ENCODE peak calls at places on chromosomes 12 and 14, in seven cellular contexts. One of them, this sample, is unnamed.

GRCh38 chr12:118185602-118186397 is 49.9 kb downstream of the PEBP1 start:
- DNase-seq in H9: no peak
- DNase-seq in IMR-90: no peak
- DNase-seq in H1: no peak
- DNase-seq in neuronal stem cell: no peak
- DNase-seq in mesendoderm: no peak
- DNase-seq in mesenchymal stem cell: no peak
- DNase-seq in this sample: no peak

GRCh38 chr14:75437201-75438143 is 9.7 kb downstream of the JDP2 start:
- DNase-seq in H9: no peak
- DNase-seq in IMR-90: no peak
- DNase-seq in H1: no peak
- DNase-seq in neuronal stem cell: no peak
- DNase-seq in mesendoderm: no peak
- DNase-seq in mesenchymal stem cell: no peak
- DNase-seq in this sample: no peak

GRCh38 chr14:95765016-95765415 is 51.1 kb upstream of the TCL1A start:
- DNase-seq in H9: no peak
- DNase-seq in IMR-90: no peak
- DNase-seq in H1: no peak
- DNase-seq in neuronal stem cell: no peak
- DNase-seq in mesendoderm: no peak
- DNase-seq in mesenchymal stem cell: no peak
- DNase-seq in this sample: no peak

GRCh38 chr12:44077293-44077692 is 241.4 kb downstream of the TMEM117 start:
- DNase-seq in H9: no peak
- DNase-seq in IMR-90: no peak
- DNase-seq in H1: no peak
- DNase-seq in neuronal stem cell: no peak
- DNase-seq in mesendoderm: no peak
- DNase-seq in mesenchymal stem cell: no peak
- DNase-seq in this sample: no peak

GRCh38 chr12:27549801-27550652 is 26.0 kb downstream of the PPFIBP1 start:
- DNase-seq in H9: peak; percentile 50
- DNase-seq in IMR-90: peak; percentile 97
- DNase-seq in H1: no peak
- DNase-seq in neuronal stem cell: no peak
- DNase-seq in mesendoderm: peak; percentile 86
- DNase-seq in mesenchymal stem cell: peak; percentile 97
- DNase-seq in this sample: peak; percentile 88

GRCh38 chr12:45572114-45572513 is 157.4 kb upstream of the ARID2 start:
- DNase-seq in H9: no peak
- DNase-seq in IMR-90: no peak
- DNase-seq in H1: no peak
- DNase-seq in neuronal stem cell: no peak
- DNase-seq in mesendoderm: no peak
- DNase-seq in mesenchymal stem cell: no peak
- DNase-seq in this sample: no peak

GRCh38 chr12:115973066-115973465 is 304.4 kb downstream of the MED13L start:
- DNase-seq in H9: no peak
- DNase-seq in IMR-90: peak; percentile 62
- DNase-seq in H1: no peak
- DNase-seq in neuronal stem cell: no peak
- DNase-seq in mesendoderm: no peak
- DNase-seq in mesenchymal stem cell: peak; percentile 23
- DNase-seq in this sample: peak; percentile 42

GRCh38 chr12:6960291-6961277 is 9.4 kb downstream of the PTPN6 start:
- DNase-seq in H9: no peak
- DNase-seq in IMR-90: peak; percentile 38
- DNase-seq in H1: no peak
- DNase-seq in neuronal stem cell: no peak
- DNase-seq in mesendoderm: peak; percentile 63
- DNase-seq in mesenchymal stem cell: no peak
- DNase-seq in this sample: no peak

GRCh38 chr12:132342322-132342721 is 12.9 kb upstream of the GALNT9 start:
- DNase-seq in H9: peak; percentile 80
- DNase-seq in IMR-90: no peak
- DNase-seq in H1: peak; percentile 76
- DNase-seq in neuronal stem cell: peak; percentile 17
- DNase-seq in mesendoderm: peak; percentile 67
- DNase-seq in mesenchymal stem cell: no peak
- DNase-seq in this sample: no peak

DNA sequence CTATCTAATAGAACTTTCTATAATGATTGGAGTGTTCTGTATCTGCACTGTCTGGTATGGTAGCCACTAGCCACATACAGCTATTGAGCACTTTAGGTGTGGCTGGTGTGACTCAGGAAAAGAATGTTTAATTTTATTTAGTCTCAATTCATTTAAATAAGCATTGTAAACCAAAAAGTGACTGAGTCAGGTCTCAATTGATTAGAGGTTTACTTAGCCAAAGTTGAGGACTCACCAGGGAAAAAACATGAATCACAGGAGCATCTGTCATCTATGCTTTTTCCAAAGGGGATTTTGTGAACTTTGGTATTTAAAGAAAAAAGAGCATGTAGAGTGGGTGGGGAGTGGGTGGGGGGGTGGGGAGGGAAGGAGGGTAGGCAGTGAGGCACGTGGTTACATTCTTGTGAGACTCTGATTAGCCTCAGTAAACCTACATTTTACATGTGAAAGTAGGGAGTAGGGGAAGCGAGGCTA is 473.1 kb downstream of the ATP23 start:
- DNase-seq in H9: no peak
- DNase-seq in IMR-90: peak; percentile 89
- DNase-seq in H1: no peak
- DNase-seq in neuronal stem cell: no peak
- DNase-seq in mesendoderm: no peak
- DNase-seq in mesenchymal stem cell: peak; percentile 74
- DNase-seq in this sample: no peak
- H2AK5ac ChIP-seq in H9: no peak overlapping the region
- H2AK5ac ChIP-seq in IMR-90: peak overlapping the region; percentile 24
- H2AK5ac ChIP-seq in H1: no peak overlapping the region
- H2AK5ac ChIP-seq in neuronal stem cell: no peak overlapping the region
- H2AK5ac ChIP-seq in mesendoderm: no peak overlapping the region
- H2AK5ac ChIP-seq in mesenchymal stem cell: no peak overlapping the region
- H2AK5ac ChIP-seq in this sample: no peak overlapping the region

DNA sequence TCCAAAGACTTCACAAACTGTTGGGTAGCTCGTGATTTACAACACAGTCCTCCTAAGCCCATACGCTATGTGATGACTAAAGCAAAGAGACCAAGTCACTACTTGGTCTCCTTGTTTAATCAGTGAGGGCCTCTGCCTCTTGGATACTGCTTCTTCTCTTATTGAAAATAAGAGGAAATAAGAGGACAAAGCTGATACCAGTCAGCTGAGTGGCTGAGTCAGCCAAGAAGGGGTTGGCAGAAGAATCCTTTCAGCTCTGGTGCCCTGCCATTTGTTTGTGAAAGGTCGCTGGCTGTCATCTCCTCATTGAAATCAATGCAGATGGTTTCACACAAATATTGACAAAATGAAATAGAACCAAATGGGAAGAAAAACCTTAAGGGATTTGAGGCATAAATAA is 67.5 kb upstream of the SLC35F4 start:
- DNase-seq in H9: no peak
- DNase-seq in IMR-90: no peak
- DNase-seq in H1: no peak
- DNase-seq in neuronal stem cell: no peak
- DNase-seq in mesendoderm: no peak
- DNase-seq in mesenchymal stem cell: no peak
- DNase-seq in this sample: no peak
- H3K23ac ChIP-seq in H9: no peak overlapping the region
- H3K23ac ChIP-seq in IMR-90: no peak overlapping the region
- H3K23ac ChIP-seq in H1: no peak overlapping the region
- H3K23ac ChIP-seq in neuronal stem cell: no peak overlapping the region
- H3K23ac ChIP-seq in mesendoderm: no peak overlapping the region
- H3K23ac ChIP-seq in mesenchymal stem cell: no peak overlapping the region
- H3K23ac ChIP-seq in this sample: no peak overlapping the region

DNA sequence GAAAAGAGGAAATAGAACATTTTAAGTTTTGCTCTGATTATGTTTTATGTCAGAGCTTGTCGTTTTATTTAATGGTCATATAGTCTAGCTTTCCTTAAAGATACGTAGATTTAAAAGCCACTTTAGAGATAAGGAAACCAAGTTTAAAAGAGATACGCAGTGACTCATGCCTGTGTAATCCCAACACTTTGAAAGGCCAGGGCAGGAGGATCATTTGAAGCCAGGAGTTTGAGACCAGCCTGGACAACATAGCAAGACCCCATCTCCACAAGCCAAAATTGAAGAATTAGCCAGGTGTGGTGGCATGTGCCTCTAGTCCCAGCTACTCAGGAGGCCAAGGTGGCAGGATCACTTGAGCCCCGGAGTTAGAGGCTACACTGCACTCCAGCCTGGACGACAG is 19.6 kb downstream of the MAPK1IP1L start:
- DNase-seq in H9: no peak
- DNase-seq in IMR-90: peak; percentile 50
- DNase-seq in H1: no peak
- DNase-seq in neuronal stem cell: no peak
- DNase-seq in mesendoderm: no peak
- DNase-seq in mesenchymal stem cell: peak; percentile 47
- DNase-seq in this sample: peak; percentile 14
- H2AK5ac ChIP-seq in H9: no peak overlapping the region
- H2AK5ac ChIP-seq in IMR-90: peak overlapping the region; percentile 28
- H2AK5ac ChIP-seq in H1: no peak overlapping the region
- H2AK5ac ChIP-seq in neuronal stem cell: no peak overlapping the region
- H2AK5ac ChIP-seq in mesendoderm: no peak overlapping the region
- H2AK5ac ChIP-seq in mesenchymal stem cell: no peak overlapping the region
- H2AK5ac ChIP-seq in this sample: no peak overlapping the region

GRCh38 chr14:64213079-64213478 is 81.1 kb downstream of the ESR2 start:
- DNase-seq in H9: no peak
- DNase-seq in IMR-90: peak; percentile 20
- DNase-seq in H1: no peak
- DNase-seq in neuronal stem cell: no peak
- DNase-seq in mesendoderm: no peak
- DNase-seq in mesenchymal stem cell: no peak
- DNase-seq in this sample: peak; percentile 87
- H3K23ac ChIP-seq in H9: no peak overlapping the region
- H3K23ac ChIP-seq in IMR-90: no peak overlapping the region
- H3K23ac ChIP-seq in H1: no peak overlapping the region
- H3K23ac ChIP-seq in neuronal stem cell: no peak overlapping the region
- H3K23ac ChIP-seq in mesendoderm: no peak overlapping the region
- H3K23ac ChIP-seq in mesenchymal stem cell: no peak overlapping the region
- H3K23ac ChIP-seq in this sample: no peak overlapping the region

This sample was measured in trophoblast cell.